ENCODE peak calls at places on chromosomes 16 and 17, in six cellular contexts. T is lower leg skin, O is esophagus squamous epithelium, V is OCI-LY7, A is Peyer's patch, L is body of pancreas. M is an unnamed sample.
A peak's percentile ranks its signal among the peaks of the same experiment; 100 is the strongest.

GRCh38 chr17:69874220-69874670 is 200.8 kb upstream of the KCNJ16 start:
- DNase-seq in L (no peak), V (no peak), T (no peak), A (no peak), O (no peak), M (no peak)

GRCh38 chr17:17645961-17646360 is 35.3 kb upstream of the RAI1 start:
- DNase-seq in T (no peak), L (no peak), O (no peak), A (no peak), V (no peak), M (no peak)

GRCh38 chr16:80824623-80825364 is 20.4 kb upstream of the CDYL2 start:
- DNase-seq in L (peak; percentile 40), T (no peak), V (peak; percentile 63), O (no peak), A (peak; percentile 35), M (no peak)

GRCh38 chr16:1036121-1036520 is 36.4 kb upstream of the SSTR5 start:
- DNase-seq in O (no peak), V (no peak), L (no peak), T (no peak), A (no peak), M (no peak)

GRCh38 chr17:59786536-59787319 is 79.3 kb downstream of the VMP1 start:
- DNase-seq in V (peak; percentile 68), A (peak; percentile 69), L (peak; percentile 58), O (peak; percentile 39), T (peak; percentile 84), M (peak; percentile 84)

GRCh38 chr16:4831616-4832015 is 15.5 kb downstream of the GLYR1 start:
- DNase-seq in V (no peak), L (no peak), T (no peak), A (no peak), O (no peak), M (no peak)

GRCh38 chr17:82408938-82409318 is 9.2 kb upstream of the HEXD start:
- DNase-seq in V (no peak), A (no peak), O (no peak), T (no peak), L (no peak), M (no peak)

GRCh38 chr16:87559976-87560375 is 42.3 kb upstream of the JPH3 start:
- DNase-seq in L (no peak), A (no peak), V (no peak), T (no peak), O (no peak), M (no peak)

GRCh38 chr17:13601776-13602551 is at the start of gene HS3ST3A1:
- DNase-seq in V (no peak), L (no peak), A (no peak), T (no peak), O (no peak), M (no peak)

GRCh38 chr17:2405247-2405926 is 4.5 kb upstream of the MNT start:
- DNase-seq in V (no peak), A (no peak), L (no peak), T (peak; percentile 58), O (no peak), M (no peak)

DNA sequence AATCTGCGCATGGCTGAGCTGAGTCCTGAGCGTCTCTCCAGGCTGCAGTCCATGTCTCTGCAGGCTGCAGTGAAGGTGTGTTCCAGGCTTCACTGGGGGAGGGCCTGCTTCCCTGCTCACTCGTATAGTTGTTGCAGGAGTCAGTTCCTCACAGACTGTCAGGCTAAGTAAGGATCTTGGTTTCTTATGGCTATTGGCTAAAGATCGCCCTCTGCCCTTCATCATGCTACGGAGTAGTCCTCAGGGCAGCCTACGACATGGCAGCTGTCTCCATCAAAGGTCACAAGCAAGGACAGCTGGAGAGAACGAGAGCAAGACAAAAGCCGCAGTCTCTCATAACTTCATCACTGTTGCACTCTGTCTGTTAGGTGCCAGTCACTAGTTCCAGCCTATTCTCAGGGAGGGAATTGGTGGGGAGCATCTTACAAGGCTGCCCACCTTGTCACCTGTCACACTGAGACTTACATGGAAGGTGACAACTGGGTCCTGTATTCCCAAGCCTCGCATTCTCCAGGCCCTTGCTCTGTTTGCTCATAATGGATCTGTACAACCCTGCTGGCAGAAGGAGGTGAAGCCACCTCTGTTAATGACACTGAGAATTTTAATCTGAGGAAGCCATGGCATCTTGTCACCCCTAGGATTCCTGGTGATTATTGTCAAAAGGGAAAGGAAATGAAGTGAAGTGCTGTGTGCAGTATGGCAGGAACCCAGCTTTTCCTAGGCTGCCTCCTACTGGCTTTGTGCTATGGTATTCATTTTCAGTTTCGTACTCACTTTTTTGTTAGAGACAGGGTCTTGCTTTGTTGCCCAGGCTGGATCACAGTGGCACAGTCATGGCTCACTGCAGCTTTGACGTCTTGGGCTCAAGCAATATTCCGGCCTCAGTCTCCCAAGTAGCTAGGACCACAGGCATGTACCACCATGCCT is 43.4 kb downstream of the MFSD11 start:
- DNase-seq in V (peak; percentile 55), O (no peak), A (no peak), T (no peak), L (no peak), M (no peak)
- TF ChIP-seq CTCF in V (peak; percentile 65), O (no peak), A (no peak), T (no peak), L (no peak), M (peak; percentile 5)

GRCh38 chr17:21452377-21453143 is 76.4 kb downstream of the KCNJ12 start:
- DNase-seq in L (peak; percentile 46), A (peak; percentile 27), T (peak; percentile 63), O (no peak), V (peak; percentile 5), M (no peak)
- H3K4me3 ChIP-seq in L (no peak overlapping the region), A (peak overlapping the region; percentile 13), T (no peak overlapping the region), O (no peak overlapping the region), V (no peak overlapping the region), M (no peak overlapping the region)

DNA sequence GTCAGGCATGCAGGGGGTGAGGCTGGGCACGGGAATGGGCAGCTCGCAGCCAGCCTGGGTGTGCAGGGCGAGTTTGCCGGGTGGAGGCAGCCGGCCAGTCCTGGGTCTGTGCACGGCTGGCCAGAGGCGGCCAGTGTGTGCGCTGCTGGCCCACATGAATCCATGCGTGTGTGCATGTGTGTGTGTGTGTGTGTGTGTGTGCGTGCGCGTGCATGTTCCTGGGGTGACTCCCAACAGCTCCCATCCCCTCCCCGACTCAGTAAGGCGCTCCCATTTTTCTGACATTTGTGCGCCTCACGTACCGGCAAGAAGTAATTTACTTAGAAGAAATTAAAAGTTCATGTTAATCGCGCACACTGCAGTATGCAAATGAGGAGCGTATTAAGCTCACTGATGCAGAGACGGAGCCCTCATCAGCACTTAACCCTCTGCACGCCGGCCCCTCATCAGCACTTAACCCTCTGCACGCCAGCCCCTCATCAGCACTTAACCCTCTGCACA is 55.4 kb upstream of the ACSF3 start:
- DNase-seq in V (peak; percentile 19), O (no peak), T (no peak), L (no peak), A (no peak), M (no peak)
- TF ChIP-seq CTCF in V (no peak), O (no peak), T (no peak), L (no peak), A (no peak), M (no peak)

DNA sequence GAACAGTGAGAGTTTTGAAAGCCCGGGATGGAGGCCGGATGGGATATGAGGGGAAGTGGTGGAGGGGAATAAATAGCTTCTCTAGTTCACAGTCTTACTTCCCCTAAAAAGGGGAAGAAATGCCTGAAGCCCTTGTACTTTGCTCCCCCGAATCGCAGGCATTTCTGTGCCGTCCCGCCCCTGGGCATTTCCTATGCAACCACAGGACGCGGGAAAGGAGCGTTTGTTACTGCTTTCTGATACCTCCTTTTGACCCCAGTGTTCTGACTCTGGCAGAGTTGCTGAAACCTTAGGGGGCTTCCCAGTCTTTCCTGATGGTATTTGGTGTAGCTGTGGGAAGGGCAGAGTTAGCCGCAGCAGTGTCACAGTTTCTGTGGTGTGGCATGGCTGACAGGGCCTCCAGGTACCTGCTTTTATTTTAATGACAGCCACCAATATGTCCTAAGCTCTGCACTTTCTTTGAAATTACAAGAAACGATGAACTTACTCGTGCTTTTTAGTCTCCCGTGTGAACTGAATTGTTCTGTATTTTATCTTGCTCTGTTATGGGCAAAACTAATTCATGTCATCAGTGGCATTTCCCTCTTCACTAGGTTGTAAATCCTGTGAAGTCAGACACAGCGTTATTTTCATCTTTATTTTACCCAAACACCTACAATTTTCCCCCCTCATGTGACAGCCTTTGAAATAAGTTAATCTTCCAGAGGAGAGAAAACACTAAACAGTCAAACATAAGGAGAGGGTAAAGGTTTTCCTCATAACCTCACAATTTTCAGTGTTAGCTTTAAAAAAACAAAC is 27.1 kb downstream of the USP10 start:
- DNase-seq in T (no peak), L (no peak), V (peak; percentile 54), A (peak; percentile 58), O (no peak), M (peak; percentile 58)
- H3K4me3 ChIP-seq in T (no peak overlapping the region), L (no peak overlapping the region), V (peak overlapping the region; percentile 57), A (peak overlapping the region; percentile 23), O (peak overlapping the region; percentile 10), M (peak overlapping the region; percentile 59)

DNA sequence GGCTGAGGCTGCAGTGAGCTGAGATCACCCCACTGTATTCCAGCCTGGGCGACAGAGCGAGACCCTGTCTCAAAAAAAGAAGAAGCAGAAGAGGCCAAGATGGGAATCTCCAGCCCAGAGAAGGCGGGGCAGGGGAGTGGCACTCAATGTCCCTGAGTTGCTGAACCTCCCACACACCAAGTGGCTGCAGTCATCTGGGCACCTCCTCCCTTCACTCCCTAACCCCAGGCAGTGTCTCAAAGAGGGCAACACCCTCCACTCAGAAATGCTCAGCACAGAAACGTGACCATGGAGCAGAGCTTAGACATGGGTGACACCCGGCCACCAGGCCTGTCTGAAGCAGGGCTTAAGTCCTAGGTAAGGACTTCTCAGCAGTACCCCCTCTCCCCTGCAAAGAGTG is 36.3 kb upstream of the BCAR1 start:
- DNase-seq in A (no peak), V (no peak), T (no peak), O (no peak), L (no peak), M (no peak)
- TF ChIP-seq CTCF in A (no peak), V (no peak), T (no peak), O (no peak), L (no peak), M (no peak)

GRCh38 chr17:28326114-28326513 is 7.1 kb downstream of the TMEM97 start:
- DNase-seq in A (peak; percentile 1), T (peak; percentile 13), O (no peak), V (no peak), L (no peak), M (no peak)

GRCh38 chr17:28327709-28328108 is 7.6 kb downstream of the IFT20 start:
- DNase-seq in V (no peak), A (peak; percentile 2), L (no peak), T (no peak), O (no peak), M (no peak)

GRCh38 chr17:28325221-28325620 is 6.2 kb downstream of the TMEM97 start:
- DNase-seq in A (peak; percentile 8), T (no peak), O (no peak), L (no peak), V (no peak), M (no peak)

GRCh38 chr17:28328325-28328724 is 6.9 kb downstream of the IFT20 start:
- DNase-seq in O (no peak), T (no peak), V (no peak), L (no peak), A (no peak), M (no peak)

GRCh38 chr17:28327031-28327607 is 8.1 kb downstream of the TMEM97 start:
- DNase-seq in O (no peak), V (no peak), A (peak; percentile 3), T (peak; percentile 11), L (no peak), M (no peak)
- H3K4me3 ChIP-seq in O (no peak overlapping the region), V (no peak overlapping the region), A (no peak overlapping the region), T (no peak overlapping the region), L (no peak overlapping the region), M (no peak overlapping the region)